ENCODE peak calls at places on chromosomes 7 and 10, in six cellular contexts. T, R, D, X, K and M are unnamed samples.

GRCh38 chr10:69459101-69459805 is 8.0 kb downstream of the TSPAN15 start:
- DNase-seq in K (no peak), T (no peak), D (no peak), X (peak; percentile 91), R (no peak), M (no peak)

GRCh38 chr7:98250789-98251188 is 1.2 kb downstream of the TECPR1 start:
- DNase-seq in X (peak; percentile 43), K (no peak), T (no peak), D (peak; percentile 67), R (peak; percentile 32), M (no peak)

GRCh38 chr7:87797798-87798403 is 78.3 kb downstream of the SLC25A40 start:
- DNase-seq in D (peak; percentile 63), R (no peak), X (peak; percentile 35), T (peak; percentile 65), K (no peak), M (peak; percentile 20)

GRCh38 chr10:86371691-86372090 is 5.1 kb upstream of the GRID1 start:
- DNase-seq in T (no peak), K (no peak), R (no peak), X (no peak), D (no peak), M (no peak)

GRCh38 chr10:127234306-127234800 is 38.0 kb upstream of the INSYN2A start:
- DNase-seq in X (no peak), D (no peak), K (no peak), R (no peak), T (no peak), M (no peak)

GRCh38 chr7:151503902-151504714 is 15.6 kb downstream of the RHEB start:
- DNase-seq in T (peak; percentile 97), X (peak; percentile 89), D (no peak), R (no peak), K (no peak), M (peak; percentile 34)

GRCh38 chr7:143408686-143409551 is at the start of gene EPHA1:
- DNase-seq in R (peak; percentile 81), T (no peak), X (peak; percentile 89), K (no peak), D (peak; percentile 90), M (peak; percentile 67)

GRCh38 chr7:30910369-30911073 is 1.1 kb upstream of the AQP1 start:
- DNase-seq in X (no peak), K (no peak), R (no peak), D (no peak), T (no peak), M (no peak)

GRCh38 chr10:50470798-50471582 is 152.8 kb downstream of the SGMS1 start:
- DNase-seq in R (peak; percentile 44), D (no peak), X (peak; percentile 100), K (no peak), T (no peak), M (peak; percentile 66)

GRCh38 chr10:77311186-77311585 is 326.4 kb downstream of the KCNMA1 start:
- DNase-seq in K (no peak), X (no peak), D (no peak), R (no peak), T (no peak), M (no peak)

GRCh38 chr7:112428715-112429114 is 21.5 kb upstream of the IFRD1 start:
- DNase-seq in T (no peak), D (no peak), R (no peak), K (no peak), X (no peak), M (no peak)

GRCh38 chr7:74262639-74263398 is 8.6 kb upstream of the RFC2 start:
- DNase-seq in K (no peak), D (no peak), X (peak; percentile 95), R (no peak), T (no peak), M (no peak)

GRCh38 chr7:22137466-22137865 is 191.8 kb upstream of the CDCA7L start:
- DNase-seq in T (peak; percentile 64), D (no peak), K (no peak), X (no peak), R (no peak), M (no peak)

GRCh38 chr7:143405671-143406352 is 2.8 kb downstream of the EPHA1 start:
- DNase-seq in T (peak; percentile 45), R (no peak), X (peak; percentile 10), D (no peak), K (no peak), M (no peak)

GRCh38 chr10:132885451-132886210 is 56.7 kb downstream of the CFAP46 start:
- DNase-seq in D (no peak), X (no peak), R (no peak), T (no peak), K (peak; percentile 38), M (no peak)

GRCh38 chr7:39621261-39621660 is 2.1 kb upstream of the RALA start:
- DNase-seq in K (no peak), D (no peak), R (no peak), X (no peak), T (peak; percentile 68), M (peak; percentile 50)

GRCh38 chr7:46999866-47000265 is 582.0 kb downstream of the TNS3 start:
- DNase-seq in R (no peak), X (no peak), T (no peak), K (no peak), D (no peak), M (no peak)

GRCh38 chr7:4742051-4742573 is 33.3 kb upstream of the AP5Z1 start:
- DNase-seq in R (peak; percentile 49), T (no peak), X (no peak), D (no peak), K (no peak), M (no peak)

GRCh38 chr7:107180378-107180777 is 11.6 kb downstream of the HBP1 start:
- DNase-seq in T (peak; percentile 91), R (peak; percentile 69), X (peak; percentile 57), K (peak; percentile 26), D (no peak), M (no peak)

GRCh38 chr7:91771394-91771793 is 109.1 kb downstream of the MTERF1 start:
- DNase-seq in R (no peak), T (peak; percentile 28), X (no peak), D (no peak), K (no peak), M (peak; percentile 33)

GRCh38 chr7:74483402-74484336 is 30.0 kb downstream of the GTF2IRD1 start:
- DNase-seq in D (no peak), X (peak; percentile 63), R (no peak), T (peak; percentile 59), K (no peak), M (no peak)

GRCh38 chr7:125877251-125877650 is 947.6 kb upstream of the POT1 start:
- DNase-seq in K (no peak), R (no peak), T (no peak), X (no peak), D (no peak), M (no peak)

GRCh38 chr7:96327429-96327828 is 5.5 kb upstream of the SLC25A13 start:
- DNase-seq in R (peak; percentile 94), K (no peak), X (peak; percentile 38), T (no peak), D (no peak), M (peak; percentile 45)

GRCh38 chr10:108562105-108562504 is 1361.2 kb downstream of the XPNPEP1 start:
- DNase-seq in R (no peak), X (no peak), K (no peak), D (peak; percentile 17), T (no peak), M (no peak)

GRCh38 chr7:64516451-64516850 is 46.4 kb downstream of the ZNF680 start:
- DNase-seq in K (no peak), T (no peak), R (no peak), X (no peak), D (no peak), M (no peak)

GRCh38 chr10:68154211-68154497 is 44.9 kb downstream of the MYPN start:
- DNase-seq in D (no peak), R (peak; percentile 24), T (peak; percentile 79), K (peak; percentile 80), X (no peak), M (no peak)

GRCh38 chr7:65438593-65438992 is 64.9 kb downstream of the ZNF92 start:
- DNase-seq in R (no peak), K (no peak), T (peak; percentile 72), D (no peak), X (peak; percentile 46), M (peak; percentile 73)

GRCh38 chr7:135459076-135459475 is 50.8 kb downstream of the CNOT4 start:
- DNase-seq in K (no peak), T (no peak), D (no peak), R (no peak), X (no peak), M (no peak)

DNA sequence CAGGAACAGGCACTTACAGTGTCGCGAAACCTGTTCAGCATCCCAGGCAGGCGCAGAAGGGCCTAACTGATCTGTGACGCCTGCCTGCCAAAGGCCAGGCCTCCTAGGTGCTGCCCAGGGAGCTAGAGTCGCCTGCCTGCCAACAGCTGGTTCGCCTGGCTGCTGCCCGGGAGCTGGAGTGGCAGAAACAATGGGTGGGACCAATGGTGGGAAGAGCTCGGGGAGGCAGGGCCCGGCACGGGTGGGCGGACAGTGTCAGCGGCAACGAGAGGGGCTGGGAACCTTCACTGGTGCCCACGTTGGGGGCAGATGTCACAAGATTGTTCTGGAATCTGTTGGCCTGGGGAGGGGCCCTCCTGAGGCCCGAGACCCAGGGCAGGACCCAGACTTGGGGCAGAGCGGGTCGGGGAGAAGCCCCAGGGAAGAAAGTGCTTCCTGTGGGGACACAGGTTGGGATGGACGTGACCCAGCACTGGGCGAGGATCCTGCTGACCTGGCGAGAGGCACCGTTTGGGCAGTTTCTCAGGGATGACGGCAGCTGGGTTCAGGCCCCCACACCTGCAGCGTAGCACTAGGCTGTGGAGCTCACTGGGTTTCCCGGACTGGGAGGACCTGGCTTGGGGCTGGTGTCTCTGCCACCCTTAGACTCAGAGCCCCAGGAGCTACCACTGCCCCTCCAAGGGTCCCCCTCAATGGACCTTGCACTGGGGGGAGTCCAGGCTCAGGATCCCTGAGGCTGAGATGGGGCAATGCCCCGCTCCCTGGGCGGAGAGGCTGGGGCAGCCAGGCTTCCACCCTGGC is 181.9 kb downstream of the ELFN1 start:
- DNase-seq in K (peak; percentile 60), D (no peak), T (no peak), R (no peak), X (no peak), M (no peak)
- H3K27ac ChIP-seq in K (no peak overlapping the region), D (no peak overlapping the region), T (no peak overlapping the region), R (no peak overlapping the region), X (no peak overlapping the region), M (no peak overlapping the region)

GRCh38 chr10:15491856-15492255 is 120.8 kb upstream of the FAM171A1 start:
- DNase-seq in D (no peak), X (no peak), T (no peak), R (no peak), K (no peak), M (no peak)
- H3K27ac ChIP-seq in D (no peak overlapping the region), X (no peak overlapping the region), T (no peak overlapping the region), R (no peak overlapping the region), K (no peak overlapping the region), M (no peak overlapping the region)

GRCh38 chr7:93298671-93299070 is 66.5 kb downstream of the VPS50 start:
- DNase-seq in K (no peak), R (no peak), D (no peak), T (no peak), X (no peak), M (no peak)

GRCh38 chr7:93298206-93298605 is 66.0 kb downstream of the VPS50 start:
- DNase-seq in D (no peak), R (no peak), T (no peak), K (no peak), X (no peak), M (no peak)

GRCh38 chr7:93307131-93307660 is 75.0 kb downstream of the VPS50 start:
- DNase-seq in D (no peak), R (no peak), K (no peak), X (no peak), T (peak; percentile 75), M (peak; percentile 57)

GRCh38 chr7:93301736-93302135 is 69.6 kb downstream of the VPS50 start:
- DNase-seq in X (no peak), R (no peak), K (no peak), D (no peak), T (no peak), M (no peak)
- H3K27ac ChIP-seq in X (no peak overlapping the region), R (no peak overlapping the region), K (no peak overlapping the region), D (no peak overlapping the region), T (no peak overlapping the region), M (no peak overlapping the region)

GRCh38 chr10:124065382-124066155 is 27.8 kb downstream of the CHST15 start:
- DNase-seq in R (no peak), D (peak; percentile 63), K (no peak), T (no peak), X (no peak), M (no peak)
- H3K27ac ChIP-seq in R (peak overlapping the region; percentile 0), D (peak overlapping the region; percentile 97), K (no peak overlapping the region), T (no peak overlapping the region), X (no peak overlapping the region), M (no peak overlapping the region)